ENCODE peak calls at places on chromosomes 16 and 17, in nine cellular contexts. N is GM06990, X is lung, Y is RWPE1, Q is AG10803, B is brain microvascular endothelial cell, D is adrenal gland, W is fibroblast of mammary gland, A is ascending aorta. T is an unnamed sample.

GRCh38 chr17:41967141-41967920 is 736 bp downstream of the CNP start:
- DNase-seq in D (peak; percentile 31), Y (no peak), A (no peak), Q (no peak), W (peak; percentile 17), X (no peak), N (no peak), B (peak; percentile 25), T (no peak)

GRCh38 chr16:2514333-2515179 is 804 bp downstream of the ATP6V0C start:
- DNase-seq in B (no peak), D (peak; percentile 61), N (no peak), Y (no peak), W (no peak), X (peak; percentile 46), Q (no peak), A (no peak), T (no peak)

GRCh38 chr17:2050246-2050866 is 4.5 kb upstream of the HIC1 start:
- DNase-seq in W (peak; percentile 64), B (no peak), A (no peak), X (no peak), D (peak; percentile 78), Y (peak; percentile 71), N (peak; percentile 74), Q (peak; percentile 61), T (peak; percentile 83)

GRCh38 chr16:19210175-19210924 is 42.3 kb downstream of the SYT17 start:
- DNase-seq in Y (no peak), D (no peak), W (peak; percentile 16), A (no peak), X (no peak), Q (no peak), N (peak; percentile 82), B (no peak), T (no peak)

GRCh38 chr16:80751167-80751566 is 53.2 kb downstream of the CDYL2 start:
- DNase-seq in X (peak; percentile 32), N (no peak), W (peak; percentile 57), D (no peak), Y (no peak), B (peak; percentile 4), Q (peak; percentile 89), A (no peak), T (no peak)

GRCh38 chr17:78538033-78538776 is 39.0 kb downstream of the DNAH17 start:
- DNase-seq in A (no peak), B (no peak), N (no peak), X (no peak), Y (no peak), W (no peak), D (no peak), Q (no peak), T (no peak)

GRCh38 chr17:29764217-29764616 is 141.5 kb upstream of the CORO6 start:
- DNase-seq in W (no peak), N (no peak), Q (no peak), X (no peak), Y (no peak), D (no peak), A (no peak), B (no peak), T (no peak)

GRCh38 chr17:38464723-38465419 is 36.6 kb downstream of the ARHGAP23 start:
- DNase-seq in W (peak; percentile 93), B (peak; percentile 86), X (peak; percentile 76), A (peak; percentile 96), Q (peak; percentile 96), Y (peak; percentile 88), N (no peak), D (peak; percentile 86), T (peak; percentile 47)

GRCh38 chr16:4505356-4506153 is 29.4 kb downstream of the HMOX2 start:
- DNase-seq in B (no peak), X (peak; percentile 46), D (no peak), N (peak; percentile 76), Y (no peak), W (no peak), Q (no peak), A (no peak), T (no peak)

GRCh38 chr17:21124096-21124495 is 2.7 kb upstream of the DHRS7B start:
- DNase-seq in W (no peak), Y (no peak), X (no peak), D (no peak), N (no peak), B (no peak), A (no peak), Q (no peak), T (no peak)

GRCh38 chr16:75131081-75131480 is 14.5 kb upstream of the LDHD start:
- DNase-seq in A (no peak), Y (no peak), D (no peak), Q (no peak), X (no peak), W (no peak), N (no peak), B (no peak), T (no peak)

GRCh38 chr16:75127713-75128415 is 11.3 kb upstream of the LDHD start:
- DNase-seq in D (no peak), Q (no peak), Y (no peak), A (no peak), B (no peak), W (no peak), X (no peak), N (no peak), T (no peak)

DNA sequence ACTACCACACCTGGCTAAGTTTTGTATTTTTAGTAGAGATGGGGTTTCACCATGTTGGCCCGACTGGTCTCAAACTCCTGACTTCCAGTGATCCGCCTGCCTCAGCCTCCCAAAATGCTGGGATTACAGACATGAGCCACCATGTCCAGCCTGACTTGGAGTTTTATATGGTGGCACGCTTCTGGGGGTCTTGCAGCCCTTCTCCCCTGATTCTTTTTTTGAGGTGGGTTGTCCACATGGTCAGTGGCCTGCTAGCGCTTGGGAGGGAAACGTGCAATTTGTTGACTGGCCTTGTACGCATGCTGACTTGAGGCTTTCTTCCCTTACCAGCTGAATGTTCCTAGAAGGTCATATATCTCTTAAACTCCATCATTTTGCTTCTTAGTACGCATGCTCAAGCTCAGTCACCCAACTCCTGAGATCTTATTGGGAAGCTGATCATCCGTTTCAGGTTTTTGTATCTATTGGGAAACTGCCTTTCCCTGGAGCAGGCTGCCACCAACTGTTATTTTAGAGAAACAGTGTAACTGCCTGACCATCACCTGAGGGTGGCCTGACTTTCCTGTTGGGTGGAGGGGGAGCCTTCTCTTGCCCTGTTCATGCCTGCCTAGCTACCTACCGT is 13.7 kb upstream of the LDHD start:
- DNase-seq in A (no peak), W (no peak), D (no peak), Y (no peak), Q (peak; percentile 18), X (no peak), N (no peak), B (no peak), T (no peak)
- TF ChIP-seq CTCF in A (no peak), W (no peak), D (no peak), Y (no peak), Q (no peak), X (peak; percentile 15), N (no peak), B (no peak), T (no peak)

GRCh38 chr17:56751145-56751743 is 82.5 kb downstream of the C17orf67 start:
- DNase-seq in W (no peak), B (no peak), Y (no peak), X (no peak), Q (no peak), A (no peak), N (no peak), D (no peak), T (no peak)
- TF ChIP-seq CTCF in W (no peak), B (peak; percentile 38), Y (no peak), X (no peak), Q (no peak), A (no peak), N (no peak), D (no peak), T (no peak)

DNA sequence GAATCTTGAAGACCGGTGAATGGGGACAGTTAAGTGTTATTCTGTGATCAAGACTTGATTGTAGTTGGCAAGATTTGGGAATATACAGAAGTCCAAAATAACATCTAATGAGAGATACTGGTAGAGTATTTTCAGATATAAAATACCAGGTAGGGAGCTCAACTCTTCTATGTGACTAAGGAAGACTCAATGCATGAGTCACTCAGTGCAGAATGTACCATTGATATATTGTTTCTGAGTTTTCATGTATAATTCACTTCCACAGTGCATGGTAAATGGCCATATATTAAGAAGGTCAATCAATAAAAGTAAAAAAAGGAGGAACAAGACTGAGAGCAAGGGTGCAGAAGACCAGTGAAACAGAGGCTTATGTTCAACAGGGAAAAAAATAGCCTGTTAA is 1388.0 kb downstream of the CDH8 start:
- DNase-seq in X (no peak), Y (peak; percentile 31), B (no peak), A (no peak), W (no peak), D (no peak), N (no peak), Q (no peak), T (no peak)
- TF ChIP-seq CTCF in X (no peak), Y (no peak), B (no peak), A (no peak), W (no peak), D (no peak), N (no peak), Q (no peak), T (no peak)

GRCh38 chr17:44967907-44968224 is 237 bp downstream of the C1QL1 start:
- DNase-seq in Y (no peak), N (no peak), B (no peak), W (no peak), Q (no peak), A (no peak), X (no peak), D (no peak), T (no peak)

GRCh38 chr17:44967026-44967906 is 837 bp downstream of the C1QL1 start:
- DNase-seq in D (no peak), X (no peak), B (no peak), A (no peak), Q (no peak), Y (no peak), N (no peak), W (no peak), T (no peak)

GRCh38 chr17:44968225-44969143 is at the start of gene C1QL1:
- DNase-seq in W (peak; percentile 74), Y (peak; percentile 97), B (peak; percentile 71), X (peak; percentile 88), N (peak; percentile 89), Q (peak; percentile 85), D (peak; percentile 92), A (peak; percentile 94), T (peak; percentile 94)

GRCh38 chr17:44966348-44967025 is 1.6 kb downstream of the C1QL1 start:
- DNase-seq in W (no peak), B (no peak), X (no peak), N (no peak), Y (no peak), A (no peak), D (no peak), Q (no peak), T (no peak)

DNA sequence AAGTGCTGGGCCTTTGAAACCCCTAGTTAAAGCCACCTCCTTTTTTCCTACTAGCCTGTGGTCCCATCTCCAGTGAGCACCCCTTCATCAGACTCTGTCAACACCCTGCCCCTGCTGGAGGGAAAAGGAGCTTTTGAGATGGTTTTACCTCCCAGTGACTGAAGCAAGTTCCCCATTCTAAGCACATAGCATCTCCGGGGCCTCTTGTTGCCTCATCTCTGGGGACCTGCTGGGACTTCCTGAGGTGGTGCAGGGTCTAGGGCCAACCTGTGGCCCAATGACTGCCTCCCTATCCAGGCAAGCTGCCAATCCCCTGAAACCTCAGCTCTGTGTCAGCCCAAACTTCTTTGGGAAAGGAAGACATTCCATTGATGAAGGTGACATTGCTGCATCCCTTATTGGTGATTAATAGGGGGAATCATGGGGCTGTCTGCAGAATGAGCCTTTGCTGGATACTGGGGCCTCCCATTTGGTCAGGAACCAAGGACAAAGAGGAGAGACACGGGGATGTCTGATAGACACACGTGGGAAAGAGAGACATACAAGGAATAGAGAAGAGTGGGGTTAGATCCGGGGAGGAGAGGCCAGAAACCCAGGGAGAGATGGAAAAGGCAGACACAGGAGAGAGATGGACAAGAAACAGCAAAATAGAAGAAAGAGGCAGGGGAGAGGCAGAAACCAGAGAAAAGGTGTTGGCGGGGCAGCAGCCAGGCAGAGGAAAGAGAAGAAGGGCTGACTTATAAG is 2.4 kb downstream of the C1QL1 start:
- DNase-seq in Y (no peak), X (no peak), Q (no peak), N (no peak), D (no peak), W (no peak), A (no peak), B (no peak), T (no peak)
- TF ChIP-seq CTCF in Y (no peak), X (no peak), Q (no peak), N (no peak), D (no peak), W (no peak), A (no peak), B (no peak), T (no peak)

T was measured in glutamatergic neuron.